ENCODE peak calls at places on chromosomes 2 and 18, in ten cellular contexts. One of them, this sample, is unnamed.

GRCh38 chr2:164847966-164848365 is 6.3 kb upstream of the COBLL1 start:
- DNase-seq in naive thymus-derived CD4-positive, alpha-beta T cell: no peak
- DNase-seq in frontal cortex: no peak
- DNase-seq in SW480: no peak
- DNase-seq in Right ventricle myocardium superior: no peak
- DNase-seq in NCI-H226: no peak
- DNase-seq in stimulated activated CD4-positive, alpha-beta T cell treated with anti-CD3 and anti-CD28 coated beads, Interleukin-12 subunit alpha, Interleukin-12 subunit beta, amount 100 ng/mL, for 4 hours: no peak
- DNase-seq in posterior vena cava: no peak
- DNase-seq in AG04450: no peak
- DNase-seq in naive thymus-derived CD8-positive, alpha-beta T cell: no peak
- DNase-seq in this sample: no peak

GRCh38 chr2:110743600-110743999 is 11.2 kb downstream of the ACOXL start:
- DNase-seq in naive thymus-derived CD4-positive, alpha-beta T cell: no peak
- DNase-seq in frontal cortex: no peak
- DNase-seq in SW480: no peak
- DNase-seq in Right ventricle myocardium superior: no peak
- DNase-seq in NCI-H226: no peak
- DNase-seq in stimulated activated CD4-positive, alpha-beta T cell treated with anti-CD3 and anti-CD28 coated beads, Interleukin-12 subunit alpha, Interleukin-12 subunit beta, amount 100 ng/mL, for 4 hours: no peak
- DNase-seq in posterior vena cava: no peak
- DNase-seq in AG04450: no peak
- DNase-seq in naive thymus-derived CD8-positive, alpha-beta T cell: no peak
- DNase-seq in this sample: no peak

GRCh38 chr2:146544701-146545100 is 1300.1 kb upstream of the ACVR2A start:
- DNase-seq in naive thymus-derived CD4-positive, alpha-beta T cell: no peak
- DNase-seq in frontal cortex: no peak
- DNase-seq in SW480: no peak
- DNase-seq in Right ventricle myocardium superior: no peak
- DNase-seq in NCI-H226: no peak
- DNase-seq in stimulated activated CD4-positive, alpha-beta T cell treated with anti-CD3 and anti-CD28 coated beads, Interleukin-12 subunit alpha, Interleukin-12 subunit beta, amount 100 ng/mL, for 4 hours: no peak
- DNase-seq in posterior vena cava: no peak
- DNase-seq in AG04450: no peak
- DNase-seq in naive thymus-derived CD8-positive, alpha-beta T cell: no peak
- DNase-seq in this sample: no peak

GRCh38 chr2:207253946-207254345 is 88.2 kb upstream of the KLF7 start:
- DNase-seq in naive thymus-derived CD4-positive, alpha-beta T cell: no peak
- DNase-seq in frontal cortex: no peak
- DNase-seq in SW480: no peak
- DNase-seq in Right ventricle myocardium superior: no peak
- DNase-seq in NCI-H226: peak
- DNase-seq in stimulated activated CD4-positive, alpha-beta T cell treated with anti-CD3 and anti-CD28 coated beads, Interleukin-12 subunit alpha, Interleukin-12 subunit beta, amount 100 ng/mL, for 4 hours: no peak
- DNase-seq in posterior vena cava: no peak
- DNase-seq in AG04450: peak
- DNase-seq in naive thymus-derived CD8-positive, alpha-beta T cell: no peak
- DNase-seq in this sample: no peak

GRCh38 chr2:64202206-64202864 is 58.1 kb upstream of the PELI1 start:
- DNase-seq in naive thymus-derived CD4-positive, alpha-beta T cell: no peak
- DNase-seq in frontal cortex: no peak
- DNase-seq in SW480: peak
- DNase-seq in Right ventricle myocardium superior: no peak
- DNase-seq in NCI-H226: no peak
- DNase-seq in stimulated activated CD4-positive, alpha-beta T cell treated with anti-CD3 and anti-CD28 coated beads, Interleukin-12 subunit alpha, Interleukin-12 subunit beta, amount 100 ng/mL, for 4 hours: no peak
- DNase-seq in posterior vena cava: no peak
- DNase-seq in AG04450: peak
- DNase-seq in naive thymus-derived CD8-positive, alpha-beta T cell: no peak
- DNase-seq in this sample: no peak

GRCh38 chr18:3062798-3063563 is 50.0 kb upstream of the LPIN2 start:
- DNase-seq in naive thymus-derived CD4-positive, alpha-beta T cell: peak
- DNase-seq in frontal cortex: peak
- DNase-seq in SW480: peak
- DNase-seq in Right ventricle myocardium superior: peak
- DNase-seq in NCI-H226: no peak
- DNase-seq in stimulated activated CD4-positive, alpha-beta T cell treated with anti-CD3 and anti-CD28 coated beads, Interleukin-12 subunit alpha, Interleukin-12 subunit beta, amount 100 ng/mL, for 4 hours: peak
- DNase-seq in posterior vena cava: peak
- DNase-seq in AG04450: no peak
- DNase-seq in naive thymus-derived CD8-positive, alpha-beta T cell: peak
- DNase-seq in this sample: peak

GRCh38 chr2:134284119-134284670 is 30.3 kb downstream of the MGAT5 start:
- DNase-seq in naive thymus-derived CD4-positive, alpha-beta T cell: no peak
- DNase-seq in frontal cortex: no peak
- DNase-seq in SW480: no peak
- DNase-seq in Right ventricle myocardium superior: no peak
- DNase-seq in NCI-H226: no peak
- DNase-seq in stimulated activated CD4-positive, alpha-beta T cell treated with anti-CD3 and anti-CD28 coated beads, Interleukin-12 subunit alpha, Interleukin-12 subunit beta, amount 100 ng/mL, for 4 hours: no peak
- DNase-seq in posterior vena cava: no peak
- DNase-seq in AG04450: no peak
- DNase-seq in naive thymus-derived CD8-positive, alpha-beta T cell: no peak
- DNase-seq in this sample: no peak

GRCh38 chr18:45780568-45780967 is 44.9 kb upstream of the SIGLEC15 start:
- DNase-seq in naive thymus-derived CD4-positive, alpha-beta T cell: no peak
- DNase-seq in frontal cortex: no peak
- DNase-seq in SW480: no peak
- DNase-seq in Right ventricle myocardium superior: no peak
- DNase-seq in NCI-H226: no peak
- DNase-seq in stimulated activated CD4-positive, alpha-beta T cell treated with anti-CD3 and anti-CD28 coated beads, Interleukin-12 subunit alpha, Interleukin-12 subunit beta, amount 100 ng/mL, for 4 hours: no peak
- DNase-seq in posterior vena cava: no peak
- DNase-seq in AG04450: no peak
- DNase-seq in naive thymus-derived CD8-positive, alpha-beta T cell: no peak
- DNase-seq in this sample: no peak

GRCh38 chr2:14304326-14304725 is 328.2 kb upstream of the LRATD1 start:
- DNase-seq in naive thymus-derived CD4-positive, alpha-beta T cell: no peak
- DNase-seq in frontal cortex: no peak
- DNase-seq in SW480: no peak
- DNase-seq in Right ventricle myocardium superior: no peak
- DNase-seq in NCI-H226: no peak
- DNase-seq in stimulated activated CD4-positive, alpha-beta T cell treated with anti-CD3 and anti-CD28 coated beads, Interleukin-12 subunit alpha, Interleukin-12 subunit beta, amount 100 ng/mL, for 4 hours: no peak
- DNase-seq in posterior vena cava: no peak
- DNase-seq in AG04450: no peak
- DNase-seq in naive thymus-derived CD8-positive, alpha-beta T cell: no peak
- DNase-seq in this sample: no peak

GRCh38 chr2:241064008-241064801 is 37.9 kb downstream of the MTERF4 start:
- DNase-seq in naive thymus-derived CD4-positive, alpha-beta T cell: peak
- DNase-seq in frontal cortex: no peak
- DNase-seq in SW480: peak
- DNase-seq in Right ventricle myocardium superior: no peak
- DNase-seq in NCI-H226: peak
- DNase-seq in stimulated activated CD4-positive, alpha-beta T cell treated with anti-CD3 and anti-CD28 coated beads, Interleukin-12 subunit alpha, Interleukin-12 subunit beta, amount 100 ng/mL, for 4 hours: peak
- DNase-seq in posterior vena cava: peak
- DNase-seq in AG04450: no peak
- DNase-seq in naive thymus-derived CD8-positive, alpha-beta T cell: peak
- DNase-seq in this sample: no peak

GRCh38 chr18:69840445-69840844 is 107.2 kb downstream of the CD226 start:
- DNase-seq in naive thymus-derived CD4-positive, alpha-beta T cell: no peak
- DNase-seq in frontal cortex: no peak
- DNase-seq in SW480: no peak
- DNase-seq in Right ventricle myocardium superior: no peak
- DNase-seq in NCI-H226: no peak
- DNase-seq in stimulated activated CD4-positive, alpha-beta T cell treated with anti-CD3 and anti-CD28 coated beads, Interleukin-12 subunit alpha, Interleukin-12 subunit beta, amount 100 ng/mL, for 4 hours: no peak
- DNase-seq in posterior vena cava: no peak
- DNase-seq in AG04450: no peak
- DNase-seq in naive thymus-derived CD8-positive, alpha-beta T cell: no peak
- DNase-seq in this sample: no peak

GRCh38 chr2:72883356-72883962 is 3.7 kb upstream of the SPR start:
- DNase-seq in naive thymus-derived CD4-positive, alpha-beta T cell: no peak
- DNase-seq in frontal cortex: no peak
- DNase-seq in SW480: peak
- DNase-seq in Right ventricle myocardium superior: no peak
- DNase-seq in NCI-H226: peak
- DNase-seq in stimulated activated CD4-positive, alpha-beta T cell treated with anti-CD3 and anti-CD28 coated beads, Interleukin-12 subunit alpha, Interleukin-12 subunit beta, amount 100 ng/mL, for 4 hours: peak
- DNase-seq in posterior vena cava: peak
- DNase-seq in AG04450: no peak
- DNase-seq in naive thymus-derived CD8-positive, alpha-beta T cell: no peak
- DNase-seq in this sample: peak

GRCh38 chr2:217958889-217959235 is 43.9 kb downstream of the TNS1 start:
- DNase-seq in naive thymus-derived CD4-positive, alpha-beta T cell: no peak
- DNase-seq in frontal cortex: no peak
- DNase-seq in SW480: no peak
- DNase-seq in Right ventricle myocardium superior: no peak
- DNase-seq in NCI-H226: no peak
- DNase-seq in stimulated activated CD4-positive, alpha-beta T cell treated with anti-CD3 and anti-CD28 coated beads, Interleukin-12 subunit alpha, Interleukin-12 subunit beta, amount 100 ng/mL, for 4 hours: no peak
- DNase-seq in posterior vena cava: peak
- DNase-seq in AG04450: no peak
- DNase-seq in naive thymus-derived CD8-positive, alpha-beta T cell: no peak
- DNase-seq in this sample: no peak

GRCh38 chr2:61898810-61899209 is 6.7 kb upstream of the COMMD1 start:
- DNase-seq in naive thymus-derived CD4-positive, alpha-beta T cell: no peak
- DNase-seq in frontal cortex: no peak
- DNase-seq in SW480: peak
- DNase-seq in Right ventricle myocardium superior: no peak
- DNase-seq in NCI-H226: peak
- DNase-seq in stimulated activated CD4-positive, alpha-beta T cell treated with anti-CD3 and anti-CD28 coated beads, Interleukin-12 subunit alpha, Interleukin-12 subunit beta, amount 100 ng/mL, for 4 hours: no peak
- DNase-seq in posterior vena cava: no peak
- DNase-seq in AG04450: no peak
- DNase-seq in naive thymus-derived CD8-positive, alpha-beta T cell: no peak
- DNase-seq in this sample: no peak